ENCODE peak calls at places on chromosomes 11 and 22, in five cellular contexts. F is A673, C is IMR-90, S is body of pancreas, J is neural progenitor cell. M is an unnamed sample. For H3K27me3, H3K36me3 and H3K4me1, the result is how much of the 10 kb centered on the place peaks cover.

GRCh38 chr11:31805037-31805628 is 6.0 kb downstream of the PAX6 start:
- DNase-seq in F (no peak), C (no peak), S (no peak), J (peak), M (no peak)

GRCh38 chr11:73376168-73376802 is at the start of gene RELT:
- DNase-seq in F (peak), C (peak), S (peak), J (peak), M (peak)

GRCh38 chr11:74577624-74578396 is 14.6 kb upstream of the POLD3 start:
- DNase-seq in F (peak), C (peak), S (peak), J (no peak), M (no peak)

GRCh38 chr11:57072640-57073039 is 83.9 kb downstream of the OR5AK2 start:
- DNase-seq in F (peak), C (peak), S (no peak), J (no peak), M (no peak)

GRCh38 chr11:134915212-134915611 is 503.2 kb upstream of the B3GAT1 start:
- DNase-seq in F (no peak), C (no peak), S (no peak), J (no peak), M (no peak)

GRCh38 chr11:17479284-17480214 is 2.9 kb upstream of the ABCC8 start:
- DNase-seq in F (peak), C (no peak), S (peak), J (peak), M (peak)

GRCh38 chr22:30422481-30423295 is 2.9 kb upstream of the MTFP1 start:
- DNase-seq in F (peak), C (peak), S (peak), J (peak), M (peak)

GRCh38 chr11:1762537-1763302 is 1.0 kb downstream of the CTSD start:
- DNase-seq in F (no peak), C (no peak), S (peak), J (no peak), M (no peak)

GRCh38 chr11:47373876-47374820 is 4.2 kb downstream of the SPI1 start:
- DNase-seq in F (peak), C (peak), S (peak), J (peak), M (peak)

GRCh38 chr11:118670063-118670462 is 9.4 kb downstream of the TREH start:
- DNase-seq in F (no peak), C (no peak), S (no peak), J (no peak), M (no peak)
- H3K27me3 ChIP-seq in F (under half), C (under half), S (under half), J (under half), M (under half)

DNA sequence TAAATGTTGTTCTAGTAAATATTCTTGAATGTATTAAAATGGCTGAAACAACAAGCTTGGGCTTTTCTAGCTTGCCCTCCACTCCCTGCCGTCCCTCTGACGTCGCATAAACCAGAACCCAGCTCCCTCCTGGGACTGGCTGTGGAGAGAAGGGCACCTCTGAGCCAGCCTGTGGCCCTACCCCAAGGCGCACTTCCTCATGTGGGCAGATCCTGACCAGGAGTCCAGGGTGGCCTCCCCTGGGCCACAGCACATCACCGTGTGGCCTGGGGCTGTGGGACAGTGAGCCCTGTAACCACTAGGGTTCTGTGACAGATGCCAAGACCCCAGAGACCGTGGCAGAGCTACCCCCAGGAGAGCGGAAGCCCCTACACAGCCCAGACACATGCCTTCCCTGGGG is 10.2 kb upstream of the ADORA2A start:
- DNase-seq in F (no peak), C (no peak), S (no peak), J (no peak), M (no peak)
- H3K36me3 ChIP-seq in F (under half), C (under half), S (under half), J (under half), M (under half)

GRCh38 chr11:46121328-46121723 is at the start of gene PHF21A:
- DNase-seq in F (peak), C (peak), S (peak), J (peak), M (peak)

GRCh38 chr11:46120711-46121327 is 435 bp downstream of the PHF21A start:
- DNase-seq in F (peak), C (peak), S (peak), J (peak), M (peak)

GRCh38 chr11:46119053-46119351 is 2.3 kb downstream of the PHF21A start:
- DNase-seq in F (no peak), C (no peak), S (no peak), J (no peak), M (no peak)

GRCh38 chr11:46119352-46120216 is 1.7 kb downstream of the PHF21A start:
- DNase-seq in F (peak), C (peak), S (peak), J (peak), M (peak)

DNA sequence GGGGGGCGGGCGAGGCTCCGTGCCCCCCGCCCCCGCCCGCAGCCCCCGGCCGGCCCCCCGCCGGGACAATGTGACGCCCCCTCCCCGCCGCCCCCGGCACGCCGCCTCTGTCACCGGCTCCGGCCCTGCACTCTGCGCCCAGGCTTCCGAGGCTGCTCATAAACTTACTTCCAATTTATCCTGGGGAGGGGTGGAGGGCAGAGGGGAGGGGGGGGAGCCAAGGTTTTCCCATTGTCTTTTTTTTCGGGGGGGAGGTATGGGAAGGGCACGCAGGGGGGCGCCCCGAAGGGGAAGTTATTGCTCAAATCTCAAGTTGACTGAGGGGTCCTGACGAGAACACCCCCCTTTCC is 918 bp downstream of the PHF21A start:
- DNase-seq in F (no peak), C (no peak), S (no peak), J (peak), M (peak)
- H3K4me1 ChIP-seq in F (under half), C (under half), S (under half), J (under half), M (under half)

DNA sequence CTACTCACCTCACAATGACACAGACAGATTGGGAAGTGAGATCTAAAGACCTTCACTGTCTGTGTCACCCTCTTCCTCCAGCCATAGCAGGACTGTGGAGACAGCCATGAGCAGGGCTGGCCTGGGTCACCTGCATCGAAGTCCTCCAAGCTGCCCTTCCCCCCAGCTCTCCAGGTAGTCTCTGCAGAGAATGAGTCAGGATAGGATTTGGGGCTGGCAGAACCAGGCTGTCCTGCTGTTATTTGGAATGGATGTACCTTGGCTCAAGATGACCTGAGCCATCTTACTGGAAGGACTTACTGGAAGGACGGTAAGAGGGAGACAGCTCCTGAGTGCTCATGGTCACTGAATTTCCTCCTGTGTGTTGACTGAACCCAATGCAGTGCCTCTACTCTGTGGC is 29.2 kb downstream of the GGTLC2 start:
- DNase-seq in F (no peak), C (no peak), S (no peak), J (no peak), M (no peak)
- H3K27me3 ChIP-seq in F (under half), C (under half), S (under half), J (half or more), M (under half)

DNA sequence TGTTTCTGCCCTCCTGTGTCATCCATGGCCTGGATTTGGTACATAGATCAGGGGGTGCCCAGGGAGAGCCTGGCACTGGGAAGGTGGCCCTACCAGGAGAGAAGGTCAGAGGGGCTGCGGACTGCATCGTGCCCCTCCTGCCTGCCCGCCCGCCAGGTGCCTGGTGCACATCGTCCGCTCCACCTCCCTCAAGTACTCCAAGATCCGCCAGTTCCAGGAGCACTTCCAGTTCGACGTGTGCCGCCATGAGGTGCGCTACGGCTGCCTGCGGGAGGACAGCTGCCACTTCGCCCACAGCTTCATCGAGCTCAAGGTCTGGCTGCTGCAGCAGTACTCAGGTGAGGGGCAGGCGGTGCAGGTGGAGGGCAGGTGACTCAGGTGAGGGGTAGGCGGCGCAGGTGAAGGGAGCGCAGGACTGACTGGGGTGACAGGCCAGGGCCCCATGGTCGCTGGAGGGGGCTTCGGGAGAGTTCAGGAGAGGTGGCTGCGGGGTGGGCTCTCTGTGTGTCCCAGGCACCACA is 32.7 kb upstream of the TEF start:
- DNase-seq in F (no peak), C (no peak), S (no peak), J (no peak), M (no peak)
- H3K36me3 ChIP-seq in F (half or more), C (half or more), S (under half), J (under half), M (under half)

GRCh38 chr22:38453065-38453672 is 1.8 kb downstream of the KCNJ4 start:
- DNase-seq in F (no peak), C (no peak), S (no peak), J (no peak), M (no peak)

GRCh38 chr22:38451404-38451803 is 3.6 kb downstream of the KCNJ4 start:
- DNase-seq in F (no peak), C (no peak), S (no peak), J (peak), M (no peak)

GRCh38 chr22:38454011-38454360 is 1.0 kb downstream of the KCNJ4 start:
- DNase-seq in F (no peak), C (no peak), S (no peak), J (no peak), M (no peak)

GRCh38 chr22:38451864-38452263 is 3.1 kb downstream of the KCNJ4 start:
- DNase-seq in F (no peak), C (no peak), S (no peak), J (no peak), M (no peak)

GRCh38 chr22:38452373-38453064 is 2.5 kb downstream of the KCNJ4 start:
- DNase-seq in F (peak), C (peak), S (peak), J (no peak), M (no peak)
- H3K4me1 ChIP-seq in F (under half), C (under half), S (under half), J (under half), M (under half)

DNA sequence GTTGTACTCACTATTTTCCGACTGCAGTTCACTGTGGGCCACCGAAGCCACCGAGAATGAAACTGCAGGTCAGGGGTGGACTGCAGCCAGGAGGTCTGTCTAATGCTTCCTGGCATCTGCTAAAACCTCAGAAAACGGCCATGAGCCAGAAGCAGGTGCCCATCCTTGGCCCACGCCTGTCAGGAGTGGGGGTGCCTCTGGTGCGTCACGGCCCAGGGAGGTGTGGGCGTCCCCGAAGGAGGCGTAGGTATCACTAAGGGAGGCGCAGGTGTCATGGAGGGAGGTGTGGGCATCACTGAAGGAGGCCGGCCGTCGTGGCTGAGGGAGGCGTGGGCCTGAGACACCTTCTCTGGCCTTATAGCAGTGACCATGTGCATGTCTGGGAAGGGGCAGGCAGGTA is 456.2 kb downstream of the TBC1D22A start:
- DNase-seq in F (no peak), C (no peak), S (peak), J (no peak), M (no peak)
- H3K27me3 ChIP-seq in F (under half), C (under half), S (under half), J (under half), M (under half)